ENCODE peak calls at places on chromosome 11, in four cellular contexts. N is heart left ventricle, U is kidney epithelial cell, E is choroid plexus epithelial cell. R is an unnamed sample.

GRCh38 chr11:125429174-125429707 is 66.8 kb downstream of the FEZ1 start:
- DNase-seq in N (peak), U (no peak), E (peak), R (peak)

GRCh38 chr11:6224421-6224820 is 10.0 kb downstream of the FHIP1B start:
- DNase-seq in N (no peak), U (no peak), E (no peak), R (no peak)

GRCh38 chr11:96197801-96198465 is 145.1 kb downstream of the MAML2 start:
- DNase-seq in N (no peak), U (no peak), E (no peak), R (no peak)

GRCh38 chr11:2098691-2099522 is 40.3 kb downstream of the IGF2 start:
- DNase-seq in N (peak), U (no peak), E (no peak), R (no peak)

GRCh38 chr11:18393581-18394299 is 623 bp upstream of the LDHA start:
- DNase-seq in N (no peak), U (no peak), E (no peak), R (no peak)

GRCh38 chr11:86288776-86289507 is 13.1 kb upstream of the HIKESHI start:
- DNase-seq in N (no peak), U (no peak), E (no peak), R (no peak)

GRCh38 chr11:102387056-102387781 is 40.2 kb downstream of the BIRC2 start:
- DNase-seq in N (no peak), U (no peak), E (no peak), R (no peak)

GRCh38 chr11:7353100-7353499 is 101.4 kb downstream of the SYT9 start:
- DNase-seq in N (no peak), U (no peak), E (peak), R (no peak)

GRCh38 chr11:83087035-83087434 is 15.3 kb upstream of the RAB30 start:
- DNase-seq in N (no peak), U (no peak), E (peak), R (no peak)

GRCh38 chr11:66768088-66768521 is 39.1 kb upstream of the SPTBN2 start:
- DNase-seq in N (no peak), U (peak), E (peak), R (no peak)

GRCh38 chr11:121553367-121553766 is 100.6 kb upstream of the SORL1-AS1 start:
- DNase-seq in N (no peak), U (no peak), E (no peak), R (no peak)

GRCh38 chr11:74417860-74418508 is 19.8 kb upstream of the PGM2L1 start:
- DNase-seq in N (no peak), U (no peak), E (peak), R (no peak)

GRCh38 chr11:117794772-117795629 is 2.0 kb downstream of the DSCAML1 start:
- DNase-seq in N (no peak), U (no peak), E (no peak), R (no peak)

GRCh38 chr11:134126197-134126822 is 57.4 kb downstream of the JAM3 start:
- DNase-seq in N (no peak), U (peak), E (peak), R (no peak)

GRCh38 chr11:126695293-126695692 is 305.3 kb downstream of the KIRREL3 start:
- DNase-seq in N (no peak), U (no peak), E (no peak), R (no peak)

GRCh38 chr11:122910775-122911174 is 28.2 kb downstream of the JHY start:
- DNase-seq in N (no peak), U (no peak), E (peak), R (no peak)

GRCh38 chr11:44033411-44033850 is 14.3 kb upstream of the ACCSL start:
- DNase-seq in N (no peak), U (no peak), E (no peak), R (no peak)

GRCh38 chr11:126816655-126817054 is 183.9 kb downstream of the KIRREL3 start:
- DNase-seq in N (no peak), U (no peak), E (no peak), R (peak)

GRCh38 chr11:8683115-8683807 is 669 bp downstream of the RPL27A start:
- DNase-seq in N (no peak), U (no peak), E (peak), R (no peak)

GRCh38 chr11:46380340-46381045 is 976 bp upstream of the MDK start:
- DNase-seq in N (peak), U (no peak), E (no peak), R (no peak)

GRCh38 chr11:9180784-9181183 is 84.4 kb downstream of the DENND5A start:
- DNase-seq in N (no peak), U (no peak), E (peak), R (no peak)

GRCh38 chr11:109237636-109238035 is 184.4 kb upstream of the C11orf87 start:
- DNase-seq in N (no peak), U (no peak), E (peak), R (peak)

GRCh38 chr11:69744435-69744834 is 30.7 kb downstream of the FGF4 start:
- DNase-seq in N (no peak), U (peak), E (peak), R (peak)

GRCh38 chr11:111731839-111732238 is 34.4 kb downstream of the PPP2R1B start:
- DNase-seq in N (no peak), U (no peak), E (no peak), R (no peak)

GRCh38 chr11:1407668-1408067 is 17.9 kb downstream of the BRSK2 start:
- DNase-seq in N (no peak), U (no peak), E (no peak), R (no peak)

DNA sequence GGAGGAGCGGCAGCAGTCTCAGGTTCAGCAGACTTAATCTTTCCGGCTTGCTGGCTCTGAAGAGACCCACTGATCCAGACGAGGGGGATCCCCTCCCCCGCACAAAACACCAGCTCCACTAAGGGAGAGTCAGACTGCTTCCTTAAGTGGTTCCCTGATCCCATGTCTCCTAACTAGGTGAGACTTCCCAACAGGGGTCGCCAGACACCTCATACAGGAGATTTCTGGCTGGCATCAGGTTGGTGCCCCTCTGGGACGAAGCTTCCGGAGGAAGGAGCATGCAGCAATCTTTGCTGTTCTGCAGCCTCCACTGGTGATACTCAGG is 157.1 kb upstream of the TMEM45B start:
- DNase-seq in N (no peak), U (no peak), E (no peak), R (no peak)
- TF ChIP-seq CTCF in N (no peak), U (no peak), E (no peak), R (no peak)

DNA sequence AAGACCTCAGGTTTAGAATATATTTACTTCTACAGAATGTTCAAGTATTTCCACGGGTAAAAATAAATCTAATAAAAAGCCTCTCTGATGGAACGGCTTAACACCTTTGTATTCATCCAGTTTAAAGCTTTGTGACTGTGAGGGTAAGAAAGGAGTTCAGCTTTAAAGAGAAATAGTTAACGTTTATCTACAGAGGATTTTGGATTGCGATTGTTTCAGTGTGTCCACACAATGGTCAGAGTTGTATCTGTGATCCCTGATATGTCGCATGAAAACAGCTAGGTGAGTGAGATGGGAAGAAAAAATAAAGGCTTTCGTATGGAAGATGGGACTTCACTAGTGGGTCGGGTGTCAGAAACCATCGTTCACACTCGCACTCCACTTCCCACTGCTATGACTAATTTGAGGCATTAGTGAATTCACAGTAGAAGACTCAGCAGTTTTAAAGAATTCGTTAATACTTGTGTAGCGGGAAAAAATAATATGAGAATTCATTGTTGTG is 1.6 kb downstream of the APLP2 start:
- DNase-seq in N (no peak), U (no peak), E (peak), R (no peak)
- H3K4me3 ChIP-seq in N (peak), U (peak), E (peak), R (peak)

DNA sequence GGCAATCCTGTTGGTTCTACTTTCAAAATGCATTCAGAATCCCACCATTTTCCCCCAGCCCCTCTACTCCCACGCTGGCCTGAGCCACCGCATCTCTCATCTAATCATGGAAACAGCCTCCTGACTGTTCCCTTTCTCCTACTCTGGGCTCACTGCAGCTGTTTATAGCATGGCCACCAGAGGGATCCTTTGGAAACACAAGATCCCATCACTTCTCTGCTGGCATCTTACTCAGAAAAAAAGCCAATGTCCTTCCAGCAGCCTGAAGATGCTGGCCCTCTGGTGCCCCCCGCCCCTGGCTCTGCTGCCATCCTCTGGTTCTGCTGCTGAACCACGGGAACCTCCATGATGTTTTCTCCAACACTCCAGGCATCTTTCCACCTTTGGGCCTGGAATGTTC is 11.1 kb downstream of the MS4A8 start:
- DNase-seq in N (no peak), U (no peak), E (peak), R (no peak)
- TF ChIP-seq CTCF in N (no peak), U (no peak), E (peak), R (no peak)

DNA sequence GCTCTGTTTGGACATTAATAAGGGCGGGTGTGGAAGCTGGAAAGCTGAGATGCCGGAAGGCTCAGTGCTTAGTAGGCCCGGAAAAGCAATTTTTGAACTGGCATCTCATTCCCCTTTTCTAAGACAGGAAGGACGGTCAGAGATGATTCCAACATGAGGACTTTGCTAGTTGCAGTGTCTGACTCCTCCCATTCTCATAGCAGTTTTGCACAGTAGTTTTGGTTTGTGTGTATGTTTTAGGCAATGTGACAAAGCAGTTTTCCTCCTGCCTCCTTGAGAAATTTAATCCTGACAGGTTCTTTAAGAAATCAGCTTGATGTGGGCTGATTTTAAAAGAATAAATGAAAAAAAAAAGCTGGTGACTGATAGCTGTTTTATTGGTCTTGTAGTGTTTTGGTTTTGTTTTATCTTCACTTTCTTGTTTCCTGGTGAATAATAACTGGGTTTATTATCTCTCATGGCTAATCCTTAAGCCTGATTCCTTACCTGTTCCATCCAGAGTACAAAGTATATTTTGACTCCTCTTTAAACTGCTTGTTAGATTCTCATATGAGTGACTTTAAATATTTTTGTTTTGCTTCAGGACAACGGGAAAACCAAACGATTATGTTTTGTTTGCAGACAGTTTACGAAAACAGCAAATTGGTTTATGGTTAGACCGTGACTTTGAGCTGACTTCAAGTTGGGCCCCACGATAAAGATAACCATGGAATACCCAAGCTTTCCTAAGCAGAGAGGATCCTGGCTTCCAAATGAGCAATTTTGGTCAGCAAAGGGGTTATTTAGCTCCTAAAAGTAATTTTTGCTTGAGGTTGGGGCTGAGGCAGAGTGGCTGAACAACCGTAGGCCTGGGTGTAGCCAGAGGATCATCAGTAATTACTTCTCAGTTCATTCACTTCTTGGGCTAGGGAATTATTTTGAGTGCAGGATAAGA is 3.4 kb downstream of the PTPRJ start:
- DNase-seq in N (no peak), U (no peak), E (peak), R (no peak)
- H3K4me3 ChIP-seq in N (no peak), U (peak), E (no peak), R (peak)

GRCh38 chr11:64867748-64868462 is 10.5 kb downstream of the EHD1 start:
- DNase-seq in N (no peak), U (no peak), E (no peak), R (no peak)

GRCh38 chr11:64869571-64870175 is 8.7 kb downstream of the EHD1 start:
- DNase-seq in N (no peak), U (no peak), E (no peak), R (no peak)

GRCh38 chr11:64870176-64870892 is 8.1 kb downstream of the EHD1 start:
- DNase-seq in N (no peak), U (no peak), E (peak), R (no peak)

GRCh38 chr11:64870893-64871849 is 7.2 kb downstream of the EHD1 start:
- DNase-seq in N (no peak), U (no peak), E (no peak), R (no peak)

DNA sequence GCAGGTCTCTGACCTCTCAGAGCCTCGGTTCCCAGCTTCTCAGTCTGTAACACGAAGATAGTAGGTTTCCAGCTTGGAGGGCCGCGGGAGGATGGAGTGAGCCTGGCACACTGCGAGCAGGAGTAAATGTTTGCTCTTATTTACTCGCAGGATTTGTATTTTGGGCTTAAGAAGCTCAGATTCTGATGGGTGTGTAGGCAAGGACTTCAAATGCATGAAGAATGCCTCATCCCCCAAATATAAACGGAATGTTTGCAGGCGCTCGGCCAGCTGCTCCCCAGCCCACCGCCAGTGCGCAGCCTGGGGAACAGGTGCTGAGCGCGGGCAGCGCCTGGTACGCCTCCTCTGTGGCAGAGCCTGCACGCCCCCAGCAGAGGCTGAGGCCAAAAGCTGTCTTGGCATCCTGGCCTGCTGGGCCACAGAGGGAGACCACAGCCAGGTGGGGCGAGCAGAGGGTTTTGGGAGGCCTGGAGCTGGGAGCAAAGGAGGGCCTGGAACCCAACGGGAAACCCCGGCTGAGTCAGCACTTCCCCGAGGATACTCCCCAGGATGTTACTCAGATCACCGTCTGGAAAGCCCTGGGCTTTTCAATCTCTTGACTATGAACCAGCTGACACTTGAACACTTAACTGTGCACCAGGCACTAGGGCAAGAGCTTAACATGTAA is 9.4 kb downstream of the EHD1 start:
- DNase-seq in N (no peak), U (peak), E (peak), R (peak)
- TF ChIP-seq CTCF in N (no peak), U (no peak), E (no peak), R (no peak)

R was measured in astrocyte of the cerebellum.